ENCODE peak calls at places on chromosomes 6 and 20, in four cellular contexts. G is foreskin fibroblast, D is lower lobe of right lung, Z is WERI-Rb-1. B is an unnamed sample.

GRCh38 chr20:52150440-52151258 is 40.9 kb downstream of the ZFP64 start:
- DNase-seq in G (peak; percentile 67), Z (peak; percentile 13), D (no peak), B (peak; percentile 56)

GRCh38 chr6:78867370-78868040 is at the start of gene IRAK1BP1:
- DNase-seq in G (peak; percentile 93), Z (peak; percentile 91), D (peak; percentile 89), B (peak; percentile 87)

GRCh38 chr20:21246143-21246542 is 57.0 kb upstream of the XRN2 start:
- DNase-seq in Z (no peak), G (no peak), D (no peak), B (no peak)

GRCh38 chr6:170227521-170227983 is 63.3 kb downstream of the DLL1 start:
- DNase-seq in D (no peak), Z (no peak), G (no peak), B (peak; percentile 36)

GRCh38 chr6:158544428-158544827 is 15.5 kb upstream of the TMEM181 start:
- DNase-seq in G (no peak), D (no peak), Z (no peak), B (no peak)

GRCh38 chr20:50127587-50128519 is 14.9 kb upstream of the UBE2V1 start:
- DNase-seq in D (no peak), Z (no peak), G (no peak), B (no peak)

GRCh38 chr6:88422831-88423230 is 256.7 kb upstream of the CNR1 start:
- DNase-seq in Z (no peak), D (no peak), G (peak; percentile 19), B (no peak)

GRCh38 chr6:164069352-164070022 is 655.0 kb downstream of the QKI start:
- DNase-seq in G (no peak), D (no peak), Z (no peak), B (peak; percentile 86)

GRCh38 chr6:151481752-151482151 is 12.1 kb upstream of the CCDC170 start:
- DNase-seq in G (peak; percentile 20), D (no peak), Z (no peak), B (no peak)
- H3K4me3 ChIP-seq in G (no peak overlapping the region), D (no peak overlapping the region), Z (no peak overlapping the region), B (no peak overlapping the region)

GRCh38 chr20:45592574-45593189 is 13.6 kb upstream of the WFDC8 start:
- DNase-seq in G (peak; percentile 58), D (no peak), Z (peak; percentile 43), B (peak; percentile 9)
- TF ChIP-seq CTCF in G (peak; percentile 77), D (peak; percentile 54), Z (peak; percentile 84), B (peak; percentile 49)

DNA sequence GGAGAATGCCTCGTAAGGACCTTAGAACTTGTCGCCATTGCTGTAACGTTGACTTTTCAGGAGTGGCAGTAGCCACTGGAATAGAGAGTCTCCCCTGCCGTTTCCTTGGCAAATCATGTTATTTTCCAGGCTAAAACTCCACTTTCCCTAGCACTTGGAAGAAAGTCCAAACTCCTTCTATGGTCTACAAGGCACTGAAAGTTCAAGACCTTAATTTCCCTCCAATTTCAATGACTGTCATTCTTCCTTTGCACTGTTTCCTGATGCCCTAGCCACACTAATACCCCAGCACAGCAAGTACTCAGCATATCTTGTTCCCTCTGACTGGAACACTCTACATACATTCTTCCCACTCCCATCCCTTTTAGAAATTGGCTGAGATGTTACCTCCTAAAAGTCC is 1.8 kb upstream of the TBPL1 start:
- DNase-seq in D (no peak), Z (no peak), G (no peak), B (no peak)
- H3K4me3 ChIP-seq in D (peak overlapping the region; percentile 86), Z (peak overlapping the region; percentile 95), G (peak overlapping the region; percentile 80), B (peak overlapping the region; percentile 85)

GRCh38 chr6:135180458-135181332 is at the start of gene MYB:
- DNase-seq in D (peak; percentile 63), Z (peak; percentile 81), G (peak; percentile 79), B (peak; percentile 29)
- TF ChIP-seq CTCF in D (no peak), Z (no peak), G (no peak), B (no peak)

GRCh38 chr6:73079611-73079955 is 145.7 kb downstream of the KHDC1L start:
- DNase-seq in G (peak; percentile 51), Z (no peak), D (no peak), B (peak; percentile 81)
- H3K4me3 ChIP-seq in G (no peak overlapping the region), Z (no peak overlapping the region), D (no peak overlapping the region), B (no peak overlapping the region)